ENCODE peak calls at places on chromosomes 2 and 18, in six cellular contexts. R is chondrocyte, S is tibial nerve, K is GM06990, G is transverse colon, X is endothelial cell. M is an unnamed sample.

GRCh38 chr2:36438454-36438977 is 82.9 kb downstream of the CRIM1 start:
- DNase-seq in K (no peak), S (no peak), G (no peak), R (no peak), X (no peak), M (no peak)

GRCh38 chr2:201466050-201466660 is 14.6 kb downstream of the STRADB start:
- DNase-seq in R (no peak), X (no peak), G (no peak), S (no peak), K (no peak), M (no peak)

GRCh38 chr2:144516981-144517824 is 2.7 kb downstream of the ZEB2 start:
- DNase-seq in X (no peak), K (peak), R (no peak), S (no peak), G (peak), M (no peak)

GRCh38 chr18:8893628-8894231 is 188.4 kb downstream of the MTCL1 start:
- DNase-seq in G (no peak), K (no peak), S (no peak), R (no peak), X (no peak), M (no peak)

GRCh38 chr2:75716406-75716805 is 5.7 kb upstream of the GCFC2 start:
- DNase-seq in K (no peak), R (no peak), G (no peak), S (no peak), X (no peak), M (no peak)

GRCh38 chr2:228613133-228613532 is 431.6 kb upstream of the SPHKAP start:
- DNase-seq in G (no peak), R (no peak), X (no peak), S (no peak), K (peak), M (no peak)

GRCh38 chr2:135703300-135703699 is 38.4 kb upstream of the UBXN4 start:
- DNase-seq in S (no peak), G (no peak), R (no peak), K (no peak), X (no peak), M (no peak)

GRCh38 chr18:2410688-2411087 is 160.6 kb downstream of the METTL4 start:
- DNase-seq in R (no peak), K (no peak), S (no peak), X (no peak), G (no peak), M (no peak)

GRCh38 chr2:190786404-190787166 is 94.0 kb upstream of the GLS start:
- DNase-seq in S (no peak), X (no peak), G (no peak), R (no peak), K (no peak), M (no peak)

GRCh38 chr2:121489944-121490585 is 40.6 kb upstream of the RNU4ATAC start:
- DNase-seq in K (no peak), R (no peak), G (no peak), S (no peak), X (no peak), M (no peak)

GRCh38 chr2:43311276-43311675 is 84.9 kb upstream of the ZFP36L2 start:
- DNase-seq in X (no peak), K (no peak), S (no peak), G (no peak), R (no peak), M (no peak)

GRCh38 chr2:43585708-43586107 is 10.1 kb downstream of the THADA start:
- DNase-seq in R (no peak), S (no peak), K (no peak), G (no peak), X (no peak), M (no peak)

GRCh38 chr2:109081374-109081773 is 47.6 kb upstream of the SH3RF3 start:
- DNase-seq in S (no peak), K (no peak), X (no peak), G (no peak), R (no peak), M (no peak)

GRCh38 chr2:121104721-121105141 is 180.3 kb downstream of the TFCP2L1 start:
- DNase-seq in G (no peak), X (no peak), S (no peak), R (peak), K (no peak), M (no peak)

GRCh38 chr2:120231974-120232635 is 8.9 kb upstream of the TMEM185B start:
- DNase-seq in G (peak), R (no peak), X (no peak), K (peak), S (no peak), M (no peak)

GRCh38 chr2:65999790-66000189 is 435.1 kb upstream of the MEIS1 start:
- DNase-seq in S (no peak), G (no peak), X (no peak), R (no peak), K (no peak), M (no peak)

GRCh38 chr2:241508510-241509407 is at the start of gene STK25:
- DNase-seq in S (peak), X (peak), G (peak), K (peak), R (peak), M (peak)

GRCh38 chr18:60893331-60894114 is 439.7 kb upstream of the CDH20 start:
- DNase-seq in S (no peak), G (no peak), X (no peak), R (no peak), K (no peak), M (no peak)

GRCh38 chr2:233075141-233075965 is 15.2 kb downstream of the INPP5D start:
- DNase-seq in S (no peak), G (peak), K (no peak), X (no peak), R (peak), M (no peak)

GRCh38 chr2:236403125-236403524 is 138.9 kb upstream of the ASB18 start:
- DNase-seq in K (no peak), R (no peak), G (no peak), S (no peak), X (no peak), M (no peak)

GRCh38 chr2:142291964-142292363 is 161.1 kb upstream of the LRP1B start:
- DNase-seq in S (no peak), R (no peak), X (no peak), K (no peak), G (no peak), M (no peak)

GRCh38 chr2:263774-264492 is at the start of gene SH3YL1:
- DNase-seq in G (peak), S (no peak), K (peak), R (peak), X (peak), M (no peak)

GRCh38 chr2:146124741-146125140 is 1604.8 kb upstream of the ZEB2 start:
- DNase-seq in S (no peak), G (no peak), K (no peak), X (no peak), R (no peak), M (no peak)

GRCh38 chr2:1769703-1770422 is 25.5 kb upstream of the PXDN start:
- DNase-seq in R (no peak), S (peak), G (peak), K (no peak), X (peak), M (peak)

GRCh38 chr2:128765822-128766221 is 447.2 kb upstream of the HS6ST1 start:
- DNase-seq in X (no peak), K (no peak), G (no peak), S (no peak), R (no peak), M (no peak)

GRCh38 chr2:186827426-186827825 is 21.5 kb downstream of the ZSWIM2 start:
- DNase-seq in S (no peak), X (no peak), R (no peak), G (no peak), K (no peak), M (no peak)

GRCh38 chr2:67566958-67567635 is 170.0 kb downstream of the ETAA1 start:
- DNase-seq in R (no peak), G (no peak), K (no peak), S (no peak), X (no peak), M (no peak)

GRCh38 chr2:72949642-72950041 is 32.3 kb downstream of the EMX1 start:
- DNase-seq in X (no peak), K (no peak), S (no peak), G (no peak), R (no peak), M (no peak)

GRCh38 chr18:51537487-51537886 is 340.0 kb upstream of the MEX3C start:
- DNase-seq in G (peak), S (no peak), X (peak), R (no peak), K (peak), M (no peak)

GRCh38 chr2:68155618-68156017 is 2.1 kb upstream of the PNO1 start:
- DNase-seq in S (no peak), K (no peak), X (no peak), R (no peak), G (no peak), M (no peak)

GRCh38 chr2:2318949-2319348 is 12.1 kb downstream of the MYT1L start:
- DNase-seq in R (no peak), K (no peak), S (no peak), G (no peak), X (no peak), M (no peak)

GRCh38 chr2:111139637-111140317 is 19.1 kb downstream of the BCL2L11 start:
- DNase-seq in S (no peak), K (no peak), G (no peak), X (no peak), R (no peak), M (no peak)

GRCh38 chr18:36653141-36653869 is 175.5 kb downstream of the TPGS2 start:
- DNase-seq in X (no peak), R (no peak), S (no peak), G (no peak), K (no peak), M (no peak)

GRCh38 chr18:36655074-36655473 is 173.7 kb downstream of the TPGS2 start:
- DNase-seq in R (no peak), G (no peak), S (no peak), K (no peak), X (no peak), M (no peak)

GRCh38 chr18:36652503-36652902 is 176.3 kb downstream of the TPGS2 start:
- DNase-seq in R (no peak), S (no peak), X (no peak), G (no peak), K (no peak), M (no peak)

GRCh38 chr18:36655894-36656293 is 172.9 kb downstream of the TPGS2 start:
- DNase-seq in R (no peak), S (no peak), G (no peak), X (no peak), K (no peak), M (no peak)

DNA sequence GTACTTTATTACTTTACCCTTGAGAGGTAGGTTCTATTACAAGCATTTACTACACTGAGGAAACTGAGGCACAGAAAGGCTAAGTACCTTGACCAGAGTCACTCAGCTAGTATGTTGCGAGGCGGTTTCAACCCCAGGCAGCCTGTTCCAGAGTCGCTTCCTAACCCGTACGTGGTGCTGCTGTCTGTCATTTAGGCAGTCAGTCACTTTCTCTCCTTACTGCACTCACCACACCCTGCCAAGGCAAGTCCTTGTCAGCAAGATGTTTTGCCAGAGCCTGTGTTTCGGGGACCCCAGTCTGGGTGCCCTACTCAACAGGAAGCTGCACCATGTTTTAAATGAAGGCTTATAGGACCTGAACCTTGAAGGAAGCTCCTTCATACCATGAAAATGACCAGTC is 174.9 kb downstream of the TPGS2 start:
- DNase-seq in R (no peak), S (no peak), K (no peak), X (no peak), G (no peak), M (no peak)
- TF ChIP-seq CTCF in R (no peak), S (no peak), K (no peak), X (no peak), G (no peak), M (no peak)

DNA sequence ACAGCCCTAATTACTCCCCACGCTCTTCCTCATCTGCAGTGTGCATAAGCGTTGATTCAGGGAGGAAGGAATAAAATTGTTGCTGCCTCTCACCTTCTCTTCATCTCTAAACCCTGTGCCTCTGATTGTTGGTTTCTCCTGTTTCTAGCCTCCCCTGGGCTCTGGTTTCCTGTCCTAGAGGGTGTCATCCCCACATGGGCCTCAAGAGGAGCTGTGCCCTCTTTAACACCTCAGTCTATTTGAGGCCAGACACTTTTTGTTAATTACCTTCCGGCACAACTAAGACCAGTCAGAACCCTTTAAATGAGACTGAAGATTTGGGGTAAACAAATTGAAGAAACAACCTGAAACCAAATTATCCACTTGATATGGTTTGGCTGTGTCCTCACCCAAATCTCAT is 9.7 kb downstream of the CTAGE1 start:
- DNase-seq in G (no peak), K (no peak), R (no peak), S (no peak), X (no peak), M (no peak)
- TF ChIP-seq CTCF in G (no peak), K (no peak), R (peak), S (no peak), X (peak), M (no peak)

DNA sequence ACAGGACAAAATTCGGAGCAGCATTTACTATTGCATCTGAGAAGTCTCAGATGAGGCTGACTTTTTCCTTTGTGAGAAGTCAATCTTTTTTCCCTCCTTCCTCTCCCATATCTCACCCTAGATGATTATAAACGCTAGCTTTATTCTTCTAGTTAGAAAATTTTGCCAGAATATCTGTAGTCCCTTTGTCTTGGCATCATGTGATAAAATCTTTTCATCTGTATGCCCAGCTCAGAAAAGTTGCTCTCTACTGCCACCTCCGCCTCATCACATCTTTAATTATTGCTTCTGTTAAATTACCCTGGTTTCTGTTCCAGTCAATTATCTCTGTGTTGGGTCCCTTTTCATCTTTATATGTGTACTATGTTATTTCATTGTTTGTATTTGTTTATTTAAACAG is 210.8 kb upstream of the SLC35G4 start:
- DNase-seq in X (no peak), K (no peak), G (no peak), S (no peak), R (no peak), M (no peak)
- TF ChIP-seq CTCF in X (peak), K (peak), G (no peak), S (no peak), R (peak), M (no peak)

GRCh38 chr2:48016620-48017019 is 110.3 kb upstream of the FBXO11 start:
- DNase-seq in K (no peak), R (no peak), G (no peak), X (no peak), S (no peak), M (no peak)
- TF ChIP-seq CTCF in K (peak), R (peak), G (no peak), X (peak), S (no peak), M (no peak)

M was measured in omental fat pad.